ENCODE peak calls at places on chromosomes 3 and 15, in four cellular contexts. R, H, K and D are unnamed samples.

GRCh38 chr3:21326704-21327103 is 424.3 kb downstream of the ZNF385D start:
- DNase-seq in R (no peak), H (no peak), K (no peak), D (no peak)

GRCh38 chr3:125470671-125471070 is 49.3 kb downstream of the SNX4 start:
- DNase-seq in K (no peak), H (no peak), R (no peak), D (no peak)

GRCh38 chr3:32822609-32823498 is 5.1 kb downstream of the TRIM71 start:
- DNase-seq in H (no peak), R (no peak), K (no peak), D (no peak)

GRCh38 chr3:32004111-32004790 is 22.7 kb downstream of the ZNF860 start:
- DNase-seq in R (no peak), K (no peak), H (no peak), D (no peak)

GRCh38 chr3:57877116-57877515 is 121.0 kb downstream of the SLMAP start:
- DNase-seq in R (no peak), K (no peak), H (no peak), D (no peak)

GRCh38 chr15:44541282-44541958 is 4.5 kb downstream of the EIF3J start:
- DNase-seq in H (no peak), K (no peak), R (no peak), D (no peak)

GRCh38 chr15:96165775-96166174 is 164.7 kb upstream of the NR2F2 start:
- DNase-seq in K (no peak), H (no peak), R (no peak), D (no peak)

GRCh38 chr15:36007699-36008098 is 461.7 kb upstream of the DPH6 start:
- DNase-seq in R (no peak), K (no peak), H (no peak), D (no peak)

GRCh38 chr3:185175370-185175987 is 22.6 kb upstream of the C3orf70 start:
- DNase-seq in K (no peak), R (peak; percentile 81), H (no peak), D (peak; percentile 75)

GRCh38 chr3:31841515-31841914 is 139.5 kb downstream of the OSBPL10 start:
- DNase-seq in H (no peak), K (no peak), R (no peak), D (no peak)

GRCh38 chr15:45122719-45123118 is 7.0 kb downstream of the DUOXA1 start:
- DNase-seq in K (no peak), R (no peak), H (no peak), D (no peak)

GRCh38 chr15:77574521-77575202 is 58.0 kb downstream of the LINGO1 start:
- DNase-seq in H (no peak), K (no peak), R (no peak), D (no peak)

GRCh38 chr3:52487788-52488691 is 7.1 kb upstream of the STAB1 start:
- DNase-seq in K (no peak), R (no peak), H (no peak), D (no peak)

GRCh38 chr15:35697549-35698299 is 151.8 kb upstream of the DPH6 start:
- DNase-seq in R (no peak), H (no peak), K (no peak), D (no peak)